ENCODE peak calls at places on chromosomes 6 and 20, in ten cellular contexts. W is stomach, G is tibial nerve, U is ovary, Q is HepG2, O is K562, M is suprapubic skin, S is esophagus muscularis mucosa, H is GM12878, C is upper lobe of left lung. E is an unnamed sample.

GRCh38 chr6:169028343-169028742 is 225.3 kb downstream of the THBS2 start:
- DNase-seq in W (no peak), G (no peak), U (no peak), Q (no peak), O (no peak), M (no peak), S (no peak), H (no peak), C (no peak), E (no peak)

GRCh38 chr6:111129003-111129402 is 41.7 kb downstream of the SLC16A10 start:
- DNase-seq in W (peak; percentile 76), G (no peak), U (peak; percentile 71), Q (peak; percentile 24), O (no peak), M (no peak), S (no peak), H (no peak), C (no peak), E (peak; percentile 67)

GRCh38 chr6:136752554-136752953 is 39.7 kb downstream of the MAP3K5 start:
- DNase-seq in W (no peak), G (no peak), U (no peak), Q (no peak), O (peak; percentile 51), M (no peak), S (no peak), H (no peak), C (no peak), E (no peak)

GRCh38 chr6:114240800-114241199 is 102.0 kb downstream of the HS3ST5 start:
- DNase-seq in W (no peak), G (no peak), U (no peak), Q (no peak), O (no peak), M (no peak), S (no peak), H (no peak), C (no peak), E (no peak)

GRCh38 chr20:62667530-62668440 is 25.5 kb downstream of the SLCO4A1 start:
- DNase-seq in W (no peak), G (no peak), U (no peak), Q (peak; percentile 39), O (no peak), M (no peak), S (no peak), H (no peak), C (no peak), E (no peak)

GRCh38 chr6:105601541-105602174 is 198.8 kb upstream of the PREP start:
- DNase-seq in W (peak; percentile 50), G (peak; percentile 51), U (no peak), Q (peak; percentile 36), O (peak; percentile 15), M (peak; percentile 88), S (no peak), H (peak; percentile 99), C (no peak), E (peak; percentile 89)

GRCh38 chr6:135106611-135107010 is 52.0 kb upstream of the HBS1L start:
- DNase-seq in W (no peak), G (no peak), U (no peak), Q (no peak), O (no peak), M (no peak), S (no peak), H (no peak), C (no peak), E (no peak)

GRCh38 chr20:59955131-59955796 is 3.0 kb upstream of the CDH26 start:
- DNase-seq in W (no peak), G (no peak), U (no peak), Q (peak; percentile 53), O (peak; percentile 52), M (no peak), S (no peak), H (no peak), C (no peak), E (no peak)

DNA sequence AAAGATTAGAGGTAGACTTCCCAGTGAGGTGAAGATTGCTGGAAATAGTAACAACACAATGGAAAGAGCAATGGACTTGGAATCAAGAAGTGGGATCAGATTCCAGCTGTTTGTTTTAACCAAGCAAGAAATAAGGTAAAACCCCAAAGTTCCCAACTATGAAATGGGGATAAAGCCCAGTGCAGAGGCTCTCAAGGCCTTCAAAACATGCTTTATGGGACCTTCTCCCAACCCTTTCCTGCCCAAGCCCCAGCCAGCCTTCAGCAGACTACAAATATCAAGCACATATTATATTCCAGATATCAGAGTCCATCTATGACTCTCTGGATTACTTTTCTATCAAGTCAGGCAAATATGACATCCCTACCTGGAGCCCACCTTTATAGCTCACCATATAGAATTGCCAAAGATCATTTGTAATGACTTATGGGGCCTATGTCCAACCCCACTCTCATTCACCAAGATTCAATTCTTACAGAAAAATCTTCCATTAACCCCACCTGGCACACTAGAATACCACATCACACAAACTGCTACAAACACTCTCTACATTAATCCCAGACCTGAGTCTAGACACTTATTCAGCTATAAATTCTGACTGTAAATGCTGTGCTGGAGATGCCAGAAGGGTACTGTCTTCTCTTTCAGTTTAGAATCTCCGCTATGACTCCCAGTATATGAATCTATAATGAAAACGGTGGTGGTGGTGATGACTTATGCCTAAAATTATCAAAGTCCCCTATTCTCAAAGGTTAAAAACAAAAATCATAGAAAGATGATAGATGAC is 6.1 kb downstream of the DDX39B start:
- DNase-seq in W (no peak), G (no peak), U (no peak), Q (no peak), O (no peak), M (no peak), S (no peak), H (no peak), C (no peak), E (no peak)
- H3K36me3 ChIP-seq in W (peaks cover 91% of the 10 kb centered on the region), G (no peaks in the 10 kb centered on the region), U (no peaks in the 10 kb centered on the region), Q (peaks cover 95% of the 10 kb centered on the region), O (peaks cover 100% of the 10 kb centered on the region), M (peaks cover 94% of the 10 kb centered on the region), S (peaks cover 96% of the 10 kb centered on the region), H (peaks cover 64% of the 10 kb centered on the region), C (peaks cover 97% of the 10 kb centered on the region), E (peaks cover 97% of the 10 kb centered on the region)

GRCh38 chr6:21808045-21808470 is 214.5 kb downstream of the SOX4 start:
- DNase-seq in W (no peak), G (no peak), U (peak; percentile 53), Q (no peak), O (no peak), M (no peak), S (no peak), H (no peak), C (no peak), E (no peak)

GRCh38 chr6:21811484-21811883 is 217.9 kb downstream of the SOX4 start:
- DNase-seq in W (no peak), G (no peak), U (no peak), Q (no peak), O (no peak), M (no peak), S (no peak), H (no peak), C (no peak), E (no peak)

GRCh38 chr6:21808551-21809181 is 215.1 kb downstream of the SOX4 start:
- DNase-seq in W (no peak), G (no peak), U (peak; percentile 76), Q (no peak), O (no peak), M (no peak), S (no peak), H (no peak), C (no peak), E (peak; percentile 78)

GRCh38 chr6:21804941-21805610 is 211.5 kb downstream of the SOX4 start:
- DNase-seq in W (no peak), G (no peak), U (no peak), Q (no peak), O (no peak), M (no peak), S (no peak), H (no peak), C (no peak), E (no peak)

DNA sequence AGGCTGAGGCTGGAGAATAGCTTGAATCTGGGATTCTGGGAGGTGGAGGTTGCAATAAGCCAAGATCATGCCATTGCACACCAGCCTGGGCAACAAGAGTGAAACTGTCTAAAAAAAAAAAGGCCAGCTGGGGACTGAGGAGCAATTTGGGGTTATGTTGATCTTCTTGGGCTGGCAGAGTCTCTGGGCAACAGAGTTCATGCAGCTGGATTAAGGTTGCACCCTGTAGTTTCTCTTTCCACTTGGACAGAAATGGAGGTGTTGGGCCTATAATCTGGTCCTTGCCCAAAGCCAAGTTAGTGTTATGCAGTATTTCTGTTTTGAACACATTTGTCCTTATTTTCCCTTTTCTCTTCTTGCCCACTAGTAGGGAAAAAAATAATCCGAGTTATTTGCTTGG is 213.7 kb downstream of the SOX4 start:
- DNase-seq in W (no peak), G (no peak), U (no peak), Q (no peak), O (no peak), M (no peak), S (no peak), H (no peak), C (no peak), E (no peak)
- TF ChIP-seq EP300 in W (no peak), G (no peak), U (no peak), Q (no peak), O (no peak), M (no peak), S (no peak), H (no peak), C (no peak), E (no peak)

DNA sequence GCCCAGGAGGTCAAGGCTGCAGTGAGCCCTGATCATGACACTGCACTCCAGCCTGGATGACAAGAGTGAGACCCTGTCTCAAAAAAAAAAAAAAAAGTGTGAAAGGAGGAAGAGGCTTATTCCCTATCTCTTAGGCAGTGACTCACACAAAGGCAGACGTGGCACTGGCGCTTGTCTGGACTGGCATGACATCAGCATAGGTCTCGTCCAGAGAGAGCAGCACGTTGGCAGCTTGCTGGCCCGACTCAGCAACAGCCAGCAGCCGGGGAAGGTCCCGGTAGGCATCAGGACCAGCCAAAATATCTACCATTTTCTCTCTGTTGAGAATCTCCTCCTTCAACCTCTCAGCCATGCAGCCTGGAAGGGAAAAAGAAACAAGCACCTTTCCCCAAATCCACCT is 14.1 kb downstream of the CDK5RAP1 start:
- DNase-seq in W (no peak), G (no peak), U (no peak), Q (no peak), O (no peak), M (no peak), S (no peak), H (no peak), C (peak; percentile 32), E (no peak)
- TF ChIP-seq POLR2A in W (no peak), G (no peak), U (no peak), Q (no peak), O (no peak), M (no peak), S (no peak), H (no peak), C (no peak), E (no peak)

GRCh38 chr6:144012534-144012933 is 4.5 kb upstream of the PLAGL1 start:
- DNase-seq in W (no peak), G (no peak), U (no peak), Q (no peak), O (no peak), M (no peak), S (no peak), H (no peak), C (no peak), E (no peak)

GRCh38 chr6:144007779-144008500 is at the start of gene PLAGL1:
- DNase-seq in W (peak; percentile 68), G (peak; percentile 51), U (peak; percentile 70), Q (peak; percentile 4), O (peak; percentile 74), M (peak; percentile 80), S (no peak), H (no peak), C (peak; percentile 93), E (peak; percentile 79)

GRCh38 chr6:144007455-144007778 is 642 bp downstream of the PLAGL1 start:
- DNase-seq in W (no peak), G (no peak), U (no peak), Q (no peak), O (no peak), M (no peak), S (no peak), H (no peak), C (no peak), E (no peak)

GRCh38 chr6:144008501-144009245 is 614 bp upstream of the PLAGL1 start:
- DNase-seq in W (no peak), G (no peak), U (no peak), Q (no peak), O (no peak), M (no peak), S (no peak), H (no peak), C (no peak), E (no peak)

DNA sequence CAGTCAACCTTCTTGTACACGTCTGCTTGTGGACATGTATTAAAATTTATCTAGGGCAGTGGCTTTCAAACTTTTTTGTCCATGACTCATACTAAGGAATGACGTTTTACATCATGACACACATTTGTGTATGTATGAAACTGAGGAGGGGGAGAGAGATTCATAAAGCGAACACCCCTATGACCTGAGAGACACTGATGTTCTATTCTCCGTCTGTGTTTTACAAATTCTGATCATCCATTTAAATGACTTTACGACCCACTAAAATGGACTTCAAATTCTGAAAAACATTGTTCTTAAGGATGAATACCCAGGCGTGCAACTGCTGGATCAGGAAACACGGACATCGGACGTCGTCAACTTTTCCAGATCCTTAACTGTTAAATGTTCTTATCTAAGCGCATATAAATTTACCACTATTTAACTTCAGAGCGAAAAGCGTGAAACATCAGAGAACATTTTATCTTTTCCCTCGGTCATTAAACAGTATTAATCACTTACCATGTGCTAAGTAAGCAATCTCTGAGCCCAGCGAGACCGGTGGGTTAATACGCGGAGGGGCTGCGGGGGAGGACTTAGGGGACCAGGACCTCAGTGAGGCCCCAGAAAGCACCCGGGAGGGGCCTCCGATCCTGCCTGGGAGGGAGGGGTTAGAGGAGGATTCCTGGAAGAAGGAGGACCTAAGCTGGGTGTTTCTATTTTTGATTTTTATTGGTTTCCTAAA is 1.2 kb downstream of the PLAGL1 start:
- DNase-seq in W (no peak), G (no peak), U (peak; percentile 27), Q (no peak), O (peak; percentile 71), M (no peak), S (no peak), H (no peak), C (peak; percentile 15), E (no peak)
- H3K36me3 ChIP-seq in W (no peaks in the 10 kb centered on the region), G (no peaks in the 10 kb centered on the region), U (no peaks in the 10 kb centered on the region), Q (no peaks in the 10 kb centered on the region), O (no peaks in the 10 kb centered on the region), M (no peaks in the 10 kb centered on the region), S (no peaks in the 10 kb centered on the region), H (no peaks in the 10 kb centered on the region), C (no peaks in the 10 kb centered on the region), E (no peaks in the 10 kb centered on the region)

E was measured in sigmoid colon.